ENCODE peak calls at places on chromosomes 16 and 17, in seven cellular contexts. R, B, Y, T, K, U and J are unnamed samples.

GRCh38 chr16:19896951-19897350 is 12.3 kb upstream of the GPRC5B start:
- DNase-seq in R (no peak), B (no peak), Y (no peak), T (no peak), K (no peak), U (no peak), J (no peak)

GRCh38 chr17:31510273-31511175 is 119.0 kb downstream of the RAB11FIP4 start:
- DNase-seq in R (no peak), B (no peak), Y (no peak), T (no peak), K (peak), U (no peak), J (no peak)

GRCh38 chr16:61024180-61024900 is 1011.9 kb downstream of the CDH8 start:
- DNase-seq in R (no peak), B (no peak), Y (no peak), T (no peak), K (no peak), U (no peak), J (no peak)

GRCh38 chr16:67657751-67658518 is 2.1 kb downstream of the ACD start:
- DNase-seq in R (no peak), B (no peak), Y (no peak), T (no peak), K (no peak), U (peak), J (no peak)

GRCh38 chr17:78629436-78629995 is 52.3 kb upstream of the DNAH17 start:
- DNase-seq in R (no peak), B (no peak), Y (no peak), T (no peak), K (peak), U (no peak), J (no peak)

GRCh38 chr17:2061441-2061797 is 6.5 kb downstream of the HIC1 start:
- DNase-seq in R (no peak), B (no peak), Y (no peak), T (no peak), K (no peak), U (no peak), J (no peak)

GRCh38 chr16:75323198-75323597 is 71.8 kb upstream of the BCAR1 start:
- DNase-seq in R (no peak), B (no peak), Y (no peak), T (no peak), K (no peak), U (no peak), J (no peak)

GRCh38 chr16:715448-716249 is 731 bp downstream of the METRN start:
- DNase-seq in R (no peak), B (no peak), Y (no peak), T (no peak), K (no peak), U (no peak), J (no peak)

GRCh38 chr16:86924537-86924936 is 346.2 kb downstream of the FOXL1 start:
- DNase-seq in R (no peak), B (no peak), Y (no peak), T (no peak), K (no peak), U (no peak), J (no peak)

GRCh38 chr17:80361495-80362220 is 53.3 kb upstream of the ENDOV start:
- DNase-seq in R (no peak), B (peak), Y (no peak), T (no peak), K (peak), U (peak), J (no peak)

GRCh38 chr17:81335388-81336157 is 40.5 kb upstream of the SLC38A10 start:
- DNase-seq in R (no peak), B (no peak), Y (peak), T (no peak), K (peak), U (no peak), J (no peak)

GRCh38 chr17:74431568-74432483 is at the start of gene GPRC5C:
- DNase-seq in R (peak), B (peak), Y (peak), T (peak), K (peak), U (peak), J (peak)

GRCh38 chr17:78214706-78215061 is 631 bp downstream of the BIRC5 start:
- DNase-seq in R (no peak), B (no peak), Y (no peak), T (no peak), K (no peak), U (no peak), J (no peak)

GRCh38 chr17:57270801-57271245 is 14.5 kb downstream of the MSI2 start:
- DNase-seq in R (no peak), B (no peak), Y (no peak), T (no peak), K (no peak), U (no peak), J (no peak)

GRCh38 chr16:87129771-87130170 is 187.4 kb downstream of the C16orf95 start:
- DNase-seq in R (no peak), B (no peak), Y (no peak), T (no peak), K (no peak), U (peak), J (no peak)

GRCh38 chr16:85629853-85630252 is 16.7 kb downstream of the GSE1 start:
- DNase-seq in R (no peak), B (no peak), Y (no peak), T (no peak), K (no peak), U (no peak), J (no peak)

GRCh38 chr16:69767459-69768229 is 5.5 kb downstream of the WWP2 start:
- DNase-seq in R (no peak), B (no peak), Y (no peak), T (no peak), K (no peak), U (no peak), J (no peak)

GRCh38 chr16:2415085-2415484 is 14.2 kb upstream of the CCNF start:
- DNase-seq in R (no peak), B (no peak), Y (no peak), T (no peak), K (no peak), U (no peak), J (no peak)

GRCh38 chr17:39208893-39209292 is 8.8 kb downstream of the RPL19 start:
- DNase-seq in R (peak), B (no peak), Y (peak), T (no peak), K (peak), U (no peak), J (peak)

GRCh38 chr17:68777243-68777855 is 176.2 kb upstream of the FAM20A start:
- DNase-seq in R (peak), B (peak), Y (peak), T (peak), K (no peak), U (peak), J (no peak)

GRCh38 chr17:27494192-27495091 is 38.2 kb downstream of the KSR1 start:
- DNase-seq in R (peak), B (no peak), Y (peak), T (peak), K (no peak), U (peak), J (no peak)

GRCh38 chr16:9946022-9946720 is 236.1 kb downstream of the GRIN2A start:
- DNase-seq in R (no peak), B (no peak), Y (no peak), T (no peak), K (no peak), U (no peak), J (no peak)

GRCh38 chr17:13725286-13725990 is 123.7 kb upstream of the HS3ST3A1 start:
- DNase-seq in R (no peak), B (no peak), Y (no peak), T (no peak), K (no peak), U (no peak), J (no peak)

GRCh38 chr17:14297161-14297851 is 3.6 kb upstream of the HS3ST3B1 start:
- DNase-seq in R (peak), B (peak), Y (no peak), T (no peak), K (peak), U (no peak), J (no peak)

GRCh38 chr17:5418858-5419355 is 555 bp downstream of the NUP88 start:
- DNase-seq in R (peak), B (no peak), Y (peak), T (no peak), K (no peak), U (no peak), J (peak)

GRCh38 chr16:11296706-11297491 is 15.8 kb upstream of the PRM1 start:
- DNase-seq in R (peak), B (no peak), Y (no peak), T (no peak), K (no peak), U (peak), J (no peak)

GRCh38 chr17:17713839-17714238 is 32.6 kb downstream of the RAI1 start:
- DNase-seq in R (peak), B (no peak), Y (no peak), T (no peak), K (no peak), U (peak), J (no peak)

GRCh38 chr17:59154721-59155438 is at the start of gene SKA2:
- DNase-seq in R (peak), B (peak), Y (peak), T (peak), K (peak), U (peak), J (peak)

GRCh38 chr17:38585805-38586529 is 19.8 kb downstream of the SRCIN1 start:
- DNase-seq in R (no peak), B (no peak), Y (no peak), T (no peak), K (no peak), U (no peak), J (no peak)

GRCh38 chr16:30051518-30051917 is 14.0 kb upstream of the ALDOA start:
- DNase-seq in R (no peak), B (no peak), Y (no peak), T (no peak), K (no peak), U (no peak), J (no peak)

DNA sequence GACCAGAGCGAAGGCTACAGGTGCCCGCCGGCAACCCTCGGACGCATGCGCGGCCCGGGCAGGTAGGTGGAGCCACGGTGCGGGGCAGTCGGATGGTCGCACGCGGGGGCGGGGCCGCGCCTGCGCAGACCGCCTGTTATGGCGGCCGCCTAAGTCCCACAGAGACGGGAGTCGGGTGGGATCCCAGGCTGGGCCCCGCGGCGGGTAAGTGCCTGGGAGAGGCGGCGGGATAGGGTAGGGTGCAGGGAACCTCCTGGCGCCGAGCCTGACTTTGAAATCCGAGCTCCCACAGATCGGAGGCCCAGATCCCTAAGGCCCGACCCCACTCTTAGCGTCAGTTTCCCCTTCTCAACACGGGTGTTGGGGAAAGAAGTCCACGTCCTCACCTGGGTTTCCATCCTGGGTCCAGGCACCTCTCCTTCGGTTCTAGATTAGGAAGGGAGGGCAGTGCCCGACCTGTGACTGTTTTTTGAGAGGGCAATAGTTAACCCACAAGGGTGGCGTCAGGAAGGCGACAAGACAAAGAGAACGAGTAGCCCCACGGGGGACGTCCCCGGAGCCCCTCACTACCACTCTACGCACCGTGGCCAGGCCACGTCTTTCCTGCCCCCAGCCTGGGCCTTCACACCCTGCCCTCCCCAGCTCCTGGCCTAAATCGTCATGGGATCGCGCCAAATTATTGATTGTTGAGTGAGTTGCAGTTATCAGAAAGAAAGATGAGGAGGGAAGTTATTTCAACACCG is at the start of gene METTL22:
- DNase-seq in R (peak), B (peak), Y (peak), T (peak), K (peak), U (peak), J (peak)
- TF ChIP-seq POLR2A in R (no peak), B (peak), Y (peak), T (peak), K (peak), U (peak), J (peak)

GRCh38 chr17:47276868-47277267 is 23.2 kb downstream of the ITGB3 start:
- DNase-seq in R (peak), B (no peak), Y (peak), T (peak), K (no peak), U (peak), J (no peak)
- TF ChIP-seq POLR2AphosphoS5 in R (no peak), B (no peak), Y (no peak), T (no peak), K (no peak), U (peak), J (no peak)

GRCh38 chr17:28861393-28862203 is 6.8 kb downstream of the ERAL1 start:
- DNase-seq in R (no peak), B (no peak), Y (peak), T (no peak), K (no peak), U (no peak), J (no peak)

GRCh38 chr17:28860363-28860808 is 5.6 kb downstream of the ERAL1 start:
- DNase-seq in R (no peak), B (no peak), Y (no peak), T (no peak), K (no peak), U (no peak), J (no peak)

GRCh38 chr17:28862497-28862896 is 7.7 kb downstream of the ERAL1 start:
- DNase-seq in R (no peak), B (no peak), Y (no peak), T (no peak), K (no peak), U (no peak), J (no peak)

GRCh38 chr17:28854457-28855382 is at the start of gene ERAL1:
- DNase-seq in R (peak), B (peak), Y (peak), T (peak), K (peak), U (peak), J (peak)

GRCh38 chr17:28857848-28858360 is 3.1 kb downstream of the ERAL1 start:
- DNase-seq in R (no peak), B (no peak), Y (no peak), T (no peak), K (no peak), U (no peak), J (no peak)
- TF ChIP-seq POLR2A in R (no peak), B (no peak), Y (no peak), T (no peak), K (no peak), U (no peak), J (no peak)

DNA sequence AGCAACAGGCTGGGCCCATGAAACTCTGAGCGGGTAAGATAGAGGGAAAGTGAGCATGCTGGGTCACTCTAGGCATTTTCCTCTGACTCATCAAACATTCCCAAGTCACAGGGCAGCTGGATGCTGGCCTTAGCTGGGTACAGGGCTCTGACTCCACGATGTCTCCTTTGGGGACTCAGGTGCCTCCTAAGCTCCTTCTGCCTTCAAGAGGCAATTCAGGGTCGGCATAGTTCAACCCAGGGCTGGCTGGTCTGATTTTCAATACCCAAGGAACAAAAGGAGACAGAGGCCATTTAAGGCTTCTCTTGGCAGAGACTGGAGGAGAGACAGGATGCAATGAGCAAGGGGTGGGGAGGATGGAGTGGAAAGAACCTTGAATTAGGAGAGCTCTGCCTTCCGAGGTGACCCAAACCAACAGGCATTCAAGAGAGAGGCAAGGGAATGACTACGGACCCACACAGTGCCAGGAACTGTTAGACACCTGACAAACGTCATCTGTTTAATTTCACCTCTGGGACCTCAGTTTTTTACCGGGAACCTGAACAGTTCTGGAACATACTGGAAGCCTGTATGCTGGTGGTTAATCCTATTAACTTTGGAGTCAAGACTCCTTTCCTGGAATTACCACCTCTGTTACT is 905 bp downstream of the WBP2 start:
- DNase-seq in R (no peak), B (no peak), Y (no peak), T (peak), K (peak), U (peak), J (no peak)
- TF ChIP-seq POLR2AphosphoS5 in R (peak), B (no peak), Y (peak), T (peak), K (no peak), U (peak), J (no peak)

GRCh38 chr17:48722201-48722907 is at the start of gene PRAC1:
- DNase-seq in R (no peak), B (peak), Y (no peak), T (no peak), K (no peak), U (peak), J (no peak)

GRCh38 chr17:48718781-48719641 is 3.3 kb downstream of the PRAC1 start:
- DNase-seq in R (no peak), B (peak), Y (no peak), T (no peak), K (no peak), U (peak), J (no peak)

GRCh38 chr17:48719642-48720262 is 2.6 kb downstream of the PRAC1 start:
- DNase-seq in R (no peak), B (peak), Y (no peak), T (no peak), K (no peak), U (peak), J (no peak)

GRCh38 chr17:48720263-48721008 is 1.9 kb downstream of the PRAC1 start:
- DNase-seq in R (no peak), B (no peak), Y (no peak), T (no peak), K (no peak), U (peak), J (no peak)

GRCh38 chr17:48721009-48721402 is 1.3 kb downstream of the PRAC1 start:
- DNase-seq in R (no peak), B (no peak), Y (no peak), T (no peak), K (no peak), U (peak), J (no peak)
- TF ChIP-seq POLR2A in R (no peak), B (no peak), Y (no peak), T (no peak), K (no peak), U (no peak), J (no peak)

GRCh38 chr17:65099941-65100315 is 37.2 kb upstream of the RGS9 start:
- DNase-seq in R (peak), B (no peak), Y (peak), T (peak), K (peak), U (peak), J (peak)
- TF ChIP-seq POLR2AphosphoS5 in R (no peak), B (no peak), Y (no peak), T (no peak), K (no peak), U (no peak), J (peak)

GRCh38 chr16:58030136-58030840 is 4.7 kb downstream of the MMP15 start:
- DNase-seq in R (no peak), B (no peak), Y (no peak), T (no peak), K (no peak), U (no peak), J (no peak)
- TF ChIP-seq POLR2A in R (no peak), B (no peak), Y (no peak), T (no peak), K (no peak), U (no peak), J (no peak)